ENCODE peak calls at places on chromosome 12, in six cellular contexts. One of them, this sample, is unnamed.

GRCh38 chr12:113149361-113150150 is at the start of gene CFAP73:
- DNase-seq in kidney epithelial cell: peak
- DNase-seq in fibroblast of lung: peak
- DNase-seq in GM12865: no peak
- DNase-seq in PC-3: peak
- DNase-seq in lower leg skin: no peak
- DNase-seq in this sample: peak

GRCh38 chr12:101927999-101928398 is 50.6 kb downstream of the DRAM1 start:
- DNase-seq in kidney epithelial cell: no peak
- DNase-seq in fibroblast of lung: no peak
- DNase-seq in GM12865: no peak
- DNase-seq in PC-3: no peak
- DNase-seq in lower leg skin: no peak
- DNase-seq in this sample: no peak

GRCh38 chr12:118418385-118419057 is 42.2 kb downstream of the SUDS3 start:
- DNase-seq in kidney epithelial cell: no peak
- DNase-seq in fibroblast of lung: no peak
- DNase-seq in GM12865: no peak
- DNase-seq in PC-3: peak
- DNase-seq in lower leg skin: no peak
- DNase-seq in this sample: no peak

GRCh38 chr12:96387981-96388380 is 12.3 kb downstream of the CDK17 start:
- DNase-seq in kidney epithelial cell: no peak
- DNase-seq in fibroblast of lung: no peak
- DNase-seq in GM12865: no peak
- DNase-seq in PC-3: no peak
- DNase-seq in lower leg skin: no peak
- DNase-seq in this sample: no peak

GRCh38 chr12:53676715-53677611 is 1.1 kb upstream of the ATP5MC2 start:
- DNase-seq in kidney epithelial cell: no peak
- DNase-seq in fibroblast of lung: peak
- DNase-seq in GM12865: no peak
- DNase-seq in PC-3: no peak
- DNase-seq in lower leg skin: peak
- DNase-seq in this sample: no peak

GRCh38 chr12:24909667-24910066 is 39.2 kb downstream of the BCAT1 start:
- DNase-seq in kidney epithelial cell: peak
- DNase-seq in fibroblast of lung: peak
- DNase-seq in GM12865: no peak
- DNase-seq in PC-3: no peak
- DNase-seq in lower leg skin: peak
- DNase-seq in this sample: peak

GRCh38 chr12:58425481-58426392 is 484.4 kb downstream of the ATP23 start:
- DNase-seq in kidney epithelial cell: peak
- DNase-seq in fibroblast of lung: peak
- DNase-seq in GM12865: peak
- DNase-seq in PC-3: peak
- DNase-seq in lower leg skin: no peak
- DNase-seq in this sample: peak

GRCh38 chr12:130633771-130634170 is 82.3 kb downstream of the RIMBP2 start:
- DNase-seq in kidney epithelial cell: no peak
- DNase-seq in fibroblast of lung: no peak
- DNase-seq in GM12865: no peak
- DNase-seq in PC-3: peak
- DNase-seq in lower leg skin: no peak
- DNase-seq in this sample: no peak

GRCh38 chr12:42886160-42886559 is 296.6 kb upstream of the PRICKLE1 start:
- DNase-seq in kidney epithelial cell: no peak
- DNase-seq in fibroblast of lung: no peak
- DNase-seq in GM12865: no peak
- DNase-seq in PC-3: no peak
- DNase-seq in lower leg skin: no peak
- DNase-seq in this sample: no peak

GRCh38 chr12:75715682-75716081 is 204.3 kb upstream of the KRR1 start:
- DNase-seq in kidney epithelial cell: no peak
- DNase-seq in fibroblast of lung: no peak
- DNase-seq in GM12865: no peak
- DNase-seq in PC-3: no peak
- DNase-seq in lower leg skin: no peak
- DNase-seq in this sample: no peak

GRCh38 chr12:105162174-105162573 is 54.6 kb downstream of the WASHC4 start:
- DNase-seq in kidney epithelial cell: no peak
- DNase-seq in fibroblast of lung: no peak
- DNase-seq in GM12865: no peak
- DNase-seq in PC-3: no peak
- DNase-seq in lower leg skin: no peak
- DNase-seq in this sample: no peak

GRCh38 chr12:124992874-124993567 is 424 bp upstream of the BRI3BP start:
- DNase-seq in kidney epithelial cell: peak
- DNase-seq in fibroblast of lung: peak
- DNase-seq in GM12865: peak
- DNase-seq in PC-3: peak
- DNase-seq in lower leg skin: no peak
- DNase-seq in this sample: no peak

GRCh38 chr12:131701705-131702572 is 9.0 kb upstream of the SFSWAP start:
- DNase-seq in kidney epithelial cell: no peak
- DNase-seq in fibroblast of lung: no peak
- DNase-seq in GM12865: no peak
- DNase-seq in PC-3: no peak
- DNase-seq in lower leg skin: no peak
- DNase-seq in this sample: no peak

GRCh38 chr12:27293463-27293862 is 39.2 kb upstream of the BMAL2 start:
- DNase-seq in kidney epithelial cell: no peak
- DNase-seq in fibroblast of lung: peak
- DNase-seq in GM12865: no peak
- DNase-seq in PC-3: no peak
- DNase-seq in lower leg skin: no peak
- DNase-seq in this sample: no peak

GRCh38 chr12:113111247-113111646 is 24.3 kb downstream of the RASAL1 start:
- DNase-seq in kidney epithelial cell: no peak
- DNase-seq in fibroblast of lung: no peak
- DNase-seq in GM12865: no peak
- DNase-seq in PC-3: no peak
- DNase-seq in lower leg skin: no peak
- DNase-seq in this sample: no peak

GRCh38 chr12:67068773-67069450 is 200.2 kb upstream of the CAND1 start:
- DNase-seq in kidney epithelial cell: no peak
- DNase-seq in fibroblast of lung: peak
- DNase-seq in GM12865: peak
- DNase-seq in PC-3: peak
- DNase-seq in lower leg skin: peak
- DNase-seq in this sample: no peak

GRCh38 chr12:78179346-78179745 is 348.7 kb downstream of the NAV3 start:
- DNase-seq in kidney epithelial cell: no peak
- DNase-seq in fibroblast of lung: no peak
- DNase-seq in GM12865: no peak
- DNase-seq in PC-3: no peak
- DNase-seq in lower leg skin: no peak
- DNase-seq in this sample: no peak

GRCh38 chr12:116153096-116153495 is 124.4 kb downstream of the MED13L start:
- DNase-seq in kidney epithelial cell: no peak
- DNase-seq in fibroblast of lung: no peak
- DNase-seq in GM12865: no peak
- DNase-seq in PC-3: no peak
- DNase-seq in lower leg skin: no peak
- DNase-seq in this sample: no peak

GRCh38 chr12:6960291-6961277 is 9.4 kb downstream of the PTPN6 start:
- DNase-seq in kidney epithelial cell: no peak
- DNase-seq in fibroblast of lung: peak
- DNase-seq in GM12865: peak
- DNase-seq in PC-3: no peak
- DNase-seq in lower leg skin: peak
- DNase-seq in this sample: no peak

GRCh38 chr12:101829639-101830390 is 944 bp downstream of the GNPTAB start:
- DNase-seq in kidney epithelial cell: no peak
- DNase-seq in fibroblast of lung: no peak
- DNase-seq in GM12865: peak
- DNase-seq in PC-3: peak
- DNase-seq in lower leg skin: peak
- DNase-seq in this sample: no peak

GRCh38 chr12:114335607-114336006 is 70.3 kb downstream of the TBX5 start:
- DNase-seq in kidney epithelial cell: no peak
- DNase-seq in fibroblast of lung: no peak
- DNase-seq in GM12865: no peak
- DNase-seq in PC-3: no peak
- DNase-seq in lower leg skin: peak
- DNase-seq in this sample: no peak

GRCh38 chr12:82635263-82635662 is 51.4 kb upstream of the TMTC2 start:
- DNase-seq in kidney epithelial cell: no peak
- DNase-seq in fibroblast of lung: no peak
- DNase-seq in GM12865: no peak
- DNase-seq in PC-3: no peak
- DNase-seq in lower leg skin: no peak
- DNase-seq in this sample: no peak

GRCh38 chr12:13784504-13784903 is 196.9 kb downstream of the GRIN2B start:
- DNase-seq in kidney epithelial cell: no peak
- DNase-seq in fibroblast of lung: no peak
- DNase-seq in GM12865: no peak
- DNase-seq in PC-3: no peak
- DNase-seq in lower leg skin: no peak
- DNase-seq in this sample: no peak

GRCh38 chr12:132451172-132451835 is 38.6 kb upstream of the FBRSL1 start:
- DNase-seq in kidney epithelial cell: no peak
- DNase-seq in fibroblast of lung: no peak
- DNase-seq in GM12865: peak
- DNase-seq in PC-3: no peak
- DNase-seq in lower leg skin: no peak
- DNase-seq in this sample: no peak

GRCh38 chr12:121793501-121793835 is at the start of gene RHOF:
- DNase-seq in kidney epithelial cell: no peak
- DNase-seq in fibroblast of lung: no peak
- DNase-seq in GM12865: peak
- DNase-seq in PC-3: peak
- DNase-seq in lower leg skin: no peak
- DNase-seq in this sample: no peak

GRCh38 chr12:53623526-53623925 is 2.7 kb downstream of the ATF7 start:
- DNase-seq in kidney epithelial cell: no peak
- DNase-seq in fibroblast of lung: peak
- DNase-seq in GM12865: no peak
- DNase-seq in PC-3: no peak
- DNase-seq in lower leg skin: no peak
- DNase-seq in this sample: peak

GRCh38 chr12:95848575-95849388 is 10.0 kb upstream of the SNRPF start:
- DNase-seq in kidney epithelial cell: peak
- DNase-seq in fibroblast of lung: peak
- DNase-seq in GM12865: no peak
- DNase-seq in PC-3: peak
- DNase-seq in lower leg skin: no peak
- DNase-seq in this sample: peak

GRCh38 chr12:10362828-10363664 is 26.8 kb downstream of the KLRK1 start:
- DNase-seq in kidney epithelial cell: no peak
- DNase-seq in fibroblast of lung: peak
- DNase-seq in GM12865: peak
- DNase-seq in PC-3: no peak
- DNase-seq in lower leg skin: no peak
- DNase-seq in this sample: no peak

GRCh38 chr12:76520348-76520747 is 39.2 kb downstream of the OSBPL8 start:
- DNase-seq in kidney epithelial cell: no peak
- DNase-seq in fibroblast of lung: no peak
- DNase-seq in GM12865: no peak
- DNase-seq in PC-3: no peak
- DNase-seq in lower leg skin: no peak
- DNase-seq in this sample: no peak

GRCh38 chr12:28507055-28507454 is 316.8 kb downstream of the CCDC91 start:
- DNase-seq in kidney epithelial cell: no peak
- DNase-seq in fibroblast of lung: peak
- DNase-seq in GM12865: no peak
- DNase-seq in PC-3: no peak
- DNase-seq in lower leg skin: no peak
- DNase-seq in this sample: no peak

GRCh38 chr12:3571323-3571722 is 80.3 kb downstream of the PRMT8 start:
- DNase-seq in kidney epithelial cell: no peak
- DNase-seq in fibroblast of lung: no peak
- DNase-seq in GM12865: no peak
- DNase-seq in PC-3: no peak
- DNase-seq in lower leg skin: peak
- DNase-seq in this sample: no peak
- H3K4me3 ChIP-seq in kidney epithelial cell: no peak
- H3K4me3 ChIP-seq in fibroblast of lung: no peak
- H3K4me3 ChIP-seq in GM12865: no peak
- H3K4me3 ChIP-seq in PC-3: no peak
- H3K4me3 ChIP-seq in lower leg skin: no peak
- H3K4me3 ChIP-seq in this sample: no peak

DNA sequence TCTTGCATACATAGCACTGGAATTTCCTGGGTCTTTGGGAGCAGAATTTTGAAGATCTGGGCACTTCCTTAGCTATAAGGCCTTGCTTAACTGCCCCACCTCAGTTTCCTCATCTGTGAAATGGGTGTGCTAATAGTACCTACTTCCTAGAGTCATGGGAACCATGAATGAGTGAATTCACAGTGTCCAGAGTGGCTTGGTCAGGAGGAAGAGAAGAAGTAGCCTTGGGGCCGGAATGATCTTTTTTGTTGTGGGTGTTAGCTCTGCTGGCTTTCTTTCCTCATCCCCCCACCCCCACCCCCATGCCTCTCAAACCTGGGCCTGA is 2.4 kb downstream of the SH2B3 start:
- DNase-seq in kidney epithelial cell: no peak
- DNase-seq in fibroblast of lung: no peak
- DNase-seq in GM12865: no peak
- DNase-seq in PC-3: no peak
- DNase-seq in lower leg skin: no peak
- DNase-seq in this sample: no peak
- H3K4me3 ChIP-seq in kidney epithelial cell: no peak
- H3K4me3 ChIP-seq in fibroblast of lung: no peak
- H3K4me3 ChIP-seq in GM12865: peak
- H3K4me3 ChIP-seq in PC-3: no peak
- H3K4me3 ChIP-seq in lower leg skin: no peak
- H3K4me3 ChIP-seq in this sample: no peak

GRCh38 chr12:57149309-57149900 is 2.0 kb upstream of the LRP1-AS start:
- DNase-seq in kidney epithelial cell: no peak
- DNase-seq in fibroblast of lung: peak
- DNase-seq in GM12865: no peak
- DNase-seq in PC-3: no peak
- DNase-seq in lower leg skin: peak
- DNase-seq in this sample: peak

GRCh38 chr12:57147641-57147944 is 174 bp upstream of the LRP1-AS start:
- DNase-seq in kidney epithelial cell: no peak
- DNase-seq in fibroblast of lung: no peak
- DNase-seq in GM12865: no peak
- DNase-seq in PC-3: no peak
- DNase-seq in lower leg skin: no peak
- DNase-seq in this sample: no peak

GRCh38 chr12:57146925-57147640 is at the start of gene LRP1-AS:
- DNase-seq in kidney epithelial cell: no peak
- DNase-seq in fibroblast of lung: no peak
- DNase-seq in GM12865: no peak
- DNase-seq in PC-3: no peak
- DNase-seq in lower leg skin: no peak
- DNase-seq in this sample: no peak

GRCh38 chr12:57150400-57150799 is 3.0 kb upstream of the LRP1-AS start:
- DNase-seq in kidney epithelial cell: no peak
- DNase-seq in fibroblast of lung: no peak
- DNase-seq in GM12865: no peak
- DNase-seq in PC-3: no peak
- DNase-seq in lower leg skin: no peak
- DNase-seq in this sample: no peak

GRCh38 chr12:57148469-57149308 is 1.3 kb upstream of the LRP1-AS start:
- DNase-seq in kidney epithelial cell: no peak
- DNase-seq in fibroblast of lung: no peak
- DNase-seq in GM12865: no peak
- DNase-seq in PC-3: no peak
- DNase-seq in lower leg skin: peak
- DNase-seq in this sample: no peak
- H3K4me3 ChIP-seq in kidney epithelial cell: no peak
- H3K4me3 ChIP-seq in fibroblast of lung: no peak
- H3K4me3 ChIP-seq in GM12865: no peak
- H3K4me3 ChIP-seq in PC-3: no peak
- H3K4me3 ChIP-seq in lower leg skin: no peak
- H3K4me3 ChIP-seq in this sample: no peak

GRCh38 chr12:110345963-110346362 is 57.5 kb downstream of the ANAPC7 start:
- DNase-seq in kidney epithelial cell: no peak
- DNase-seq in fibroblast of lung: no peak
- DNase-seq in GM12865: no peak
- DNase-seq in PC-3: no peak
- DNase-seq in lower leg skin: no peak
- DNase-seq in this sample: no peak
- H3K4me3 ChIP-seq in kidney epithelial cell: no peak
- H3K4me3 ChIP-seq in fibroblast of lung: no peak
- H3K4me3 ChIP-seq in GM12865: no peak
- H3K4me3 ChIP-seq in PC-3: peak
- H3K4me3 ChIP-seq in lower leg skin: no peak
- H3K4me3 ChIP-seq in this sample: no peak